ENCODE peak calls at places on chromosomes 6 and 20, in five cellular contexts. L is tibial nerve, T is ovary, F is GM12878, O is stomach. D is an unnamed sample.

GRCh38 chr6:140445474-140446004 is 1071.1 kb upstream of the CITED2 start:
- DNase-seq in F (no peak), O (no peak), L (no peak), T (no peak), D (peak; percentile 1)

GRCh38 chr6:63529498-63529897 is 42.8 kb upstream of the LOC128125822 start:
- DNase-seq in O (no peak), F (no peak), T (no peak), L (no peak), D (no peak)

GRCh38 chr20:25025091-25025861 is 32.7 kb downstream of the ACSS1 start:
- DNase-seq in F (no peak), O (peak; percentile 23), T (no peak), L (no peak), D (no peak)

GRCh38 chr6:108739496-108740330 is 108.5 kb upstream of the ARMC2 start:
- DNase-seq in F (no peak), T (no peak), O (peak; percentile 48), L (no peak), D (no peak)

GRCh38 chr6:16683524-16684194 is 77.6 kb downstream of the ATXN1 start:
- DNase-seq in T (peak; percentile 38), O (no peak), L (peak; percentile 48), F (no peak), D (no peak)

GRCh38 chr20:64145458-64146300 is 18.6 kb upstream of the MYT1 start:
- DNase-seq in F (no peak), T (no peak), O (no peak), L (no peak), D (no peak)

GRCh38 chr6:53282741-53283140 is 66.0 kb downstream of the ELOVL5 start:
- DNase-seq in T (no peak), L (no peak), O (no peak), F (no peak), D (no peak)

GRCh38 chr20:60764328-60764727 is 487.7 kb upstream of the CDH4 start:
- DNase-seq in L (no peak), O (no peak), T (no peak), F (no peak), D (no peak)

GRCh38 chr6:110534731-110535164 is 58.3 kb upstream of the SLC22A16 start:
- DNase-seq in F (no peak), O (no peak), T (no peak), L (peak; percentile 41), D (peak; percentile 6)

GRCh38 chr6:68572525-68572924 is 62.6 kb upstream of the ADGRB3 start:
- DNase-seq in O (no peak), L (no peak), F (peak; percentile 3), T (no peak), D (peak; percentile 16)

GRCh38 chr6:80482056-80482455 is 375.6 kb downstream of the BCKDHB start:
- DNase-seq in L (no peak), F (no peak), O (no peak), T (no peak), D (no peak)

GRCh38 chr6:32609731-32610640 is 20.3 kb upstream of the HLA-DRB1 start:
- DNase-seq in F (peak; percentile 100), T (no peak), O (no peak), L (peak; percentile 19), D (peak; percentile 28)

GRCh38 chr6:143195349-143195845 is 134.7 kb downstream of the AIG1 start:
- DNase-seq in L (no peak), F (no peak), O (no peak), T (peak; percentile 59), D (no peak)

GRCh38 chr6:41789937-41790502 is 2.5 kb downstream of the TOMM6 start:
- DNase-seq in O (no peak), L (no peak), F (no peak), T (no peak), D (no peak)

GRCh38 chr6:170420264-170420663 is 113.7 kb downstream of the FAM120B start:
- DNase-seq in T (no peak), L (no peak), O (no peak), F (no peak), D (no peak)

GRCh38 chr6:150705392-150705791 is 105.7 kb downstream of the PLEKHG1 start:
- DNase-seq in F (no peak), L (no peak), O (no peak), T (no peak), D (no peak)

GRCh38 chr6:45946352-45946751 is 69.3 kb downstream of the CLIC5 start:
- DNase-seq in L (peak; percentile 50), O (no peak), T (peak; percentile 42), F (no peak), D (no peak)

GRCh38 chr6:36969240-36969691 is 14.7 kb downstream of the PI16 start:
- DNase-seq in O (peak; percentile 71), F (no peak), L (no peak), T (no peak), D (no peak)

GRCh38 chr6:3389390-3390167 is 67.3 kb downstream of the SLC22A23 start:
- DNase-seq in F (no peak), O (no peak), T (peak; percentile 45), L (peak; percentile 62), D (no peak)

GRCh38 chr6:89067796-89068195 is 12.8 kb upstream of the PNRC1 start:
- DNase-seq in O (no peak), T (no peak), L (no peak), F (no peak), D (no peak)

GRCh38 chr6:101275251-101275650 is 118.3 kb upstream of the GRIK2 start:
- DNase-seq in L (no peak), F (no peak), O (no peak), T (no peak), D (no peak)

GRCh38 chr20:57313230-57313629 is 16.4 kb upstream of the SPO11 start:
- DNase-seq in L (no peak), T (no peak), F (no peak), O (no peak), D (no peak)

GRCh38 chr6:166692723-166693302 is 65.8 kb upstream of the RPS6KA2 start:
- DNase-seq in L (no peak), F (no peak), O (no peak), T (no peak), D (no peak)

GRCh38 chr6:31479151-31479932 is 18.6 kb upstream of the MICB start:
- DNase-seq in L (no peak), O (no peak), T (no peak), F (no peak), D (no peak)

GRCh38 chr6:4287811-4288244 is 152.5 kb upstream of the ECI2 start:
- DNase-seq in L (no peak), O (no peak), T (no peak), F (no peak), D (no peak)

GRCh38 chr6:127420558-127420957 is 38.6 kb downstream of the KIAA0408 start:
- DNase-seq in L (peak; percentile 41), O (peak; percentile 63), F (peak; percentile 74), T (peak; percentile 57), D (peak; percentile 37)

GRCh38 chr20:49485563-49485962 is 3.1 kb upstream of the KCNB1 start:
- DNase-seq in F (no peak), T (no peak), L (no peak), O (no peak), D (no peak)

GRCh38 chr6:53581161-53581560 is 36.3 kb upstream of the GCLC start:
- DNase-seq in T (no peak), F (no peak), O (no peak), L (no peak), D (peak; percentile 11)

GRCh38 chr6:36612101-36612625 is 18.0 kb downstream of the SRSF3 start:
- DNase-seq in F (no peak), T (no peak), L (no peak), O (no peak), D (no peak)

GRCh38 chr6:161411265-161411944 is 137.5 kb upstream of the AGPAT4 start:
- DNase-seq in T (no peak), L (no peak), F (no peak), O (no peak), D (no peak)

GRCh38 chr6:37555040-37555781 is 55.5 kb upstream of the CCDC167 start:
- DNase-seq in T (no peak), O (no peak), L (no peak), F (peak; percentile 71), D (no peak)

GRCh38 chr6:130473886-130474285 is 108.1 kb downstream of the TMEM200A start:
- DNase-seq in T (no peak), L (no peak), O (no peak), F (no peak), D (peak; percentile 26)

GRCh38 chr20:19292254-19292653 is 79.8 kb downstream of the SLC24A3 start:
- DNase-seq in F (no peak), T (no peak), O (no peak), L (no peak), D (no peak)

GRCh38 chr20:62236674-62236996 is 1.7 kb upstream of the OSBPL2 start:
- DNase-seq in F (no peak), O (no peak), T (no peak), L (no peak), D (no peak)

GRCh38 chr20:62239278-62239879 is 1.1 kb downstream of the OSBPL2 start:
- DNase-seq in T (no peak), O (no peak), L (no peak), F (no peak), D (no peak)

GRCh38 chr20:62238569-62239277 is 402 bp downstream of the OSBPL2 start:
- DNase-seq in L (no peak), F (no peak), O (peak; percentile 41), T (no peak), D (peak; percentile 40)

GRCh38 chr20:62236997-62237771 is 1.1 kb upstream of the OSBPL2 start:
- DNase-seq in L (no peak), T (no peak), F (no peak), O (no peak), D (no peak)

GRCh38 chr20:62237772-62238568 is at the start of gene OSBPL2:
- DNase-seq in T (peak; percentile 99), F (peak; percentile 95), L (peak; percentile 99), O (peak; percentile 99), D (peak; percentile 100)
- TF ChIP-seq POLR2A in T (no peak), F (peak; percentile 67), L (peak; percentile 36), O (no peak), D (peak; percentile 47)

GRCh38 chr6:87251725-87252124 is 70.7 kb upstream of the SMIM8 start:
- DNase-seq in T (no peak), L (no peak), F (no peak), O (no peak), D (no peak)
- TF ChIP-seq POLR2A in T (no peak), L (no peak), F (no peak), O (no peak), D (no peak)

DNA sequence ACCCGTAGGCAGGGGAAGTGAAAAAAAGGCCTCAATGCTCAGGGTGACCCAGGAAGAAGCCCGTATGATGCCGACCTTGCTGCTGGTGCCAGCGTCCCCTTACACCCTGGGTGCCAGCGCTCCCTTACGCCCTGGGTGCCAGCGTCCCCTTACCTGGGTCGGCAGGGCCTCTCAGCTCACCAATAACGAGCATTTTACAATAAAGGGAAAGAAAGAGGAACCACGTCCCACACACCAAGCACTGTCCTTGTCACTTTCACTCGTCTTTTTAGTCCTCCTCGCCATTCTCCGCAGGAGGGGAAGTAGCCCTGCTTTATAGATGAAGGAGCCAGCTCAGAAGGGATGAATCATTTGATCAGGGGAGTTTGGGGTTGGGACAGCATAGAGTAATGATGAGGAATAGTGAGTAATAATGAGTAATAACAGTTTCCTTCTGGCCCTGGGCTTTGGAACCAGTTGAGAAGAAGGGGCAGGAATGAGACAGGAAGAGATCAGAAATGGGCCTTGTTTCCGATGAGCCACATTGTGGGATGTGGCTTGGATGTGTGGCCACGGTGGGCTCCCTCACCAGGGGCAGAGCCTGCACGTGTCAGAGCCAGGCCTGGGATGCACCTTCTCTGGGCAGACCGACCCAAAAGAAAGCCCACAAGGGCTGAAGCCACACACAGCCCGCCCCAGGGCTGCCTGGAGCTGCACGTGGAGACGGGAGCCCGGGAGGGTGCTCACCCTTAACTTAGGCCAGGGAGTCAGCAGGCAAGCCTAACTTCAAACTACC is 75.7 kb downstream of the SYNJ2 start:
- DNase-seq in L (no peak), T (no peak), F (no peak), O (no peak), D (peak; percentile 58)
- TF ChIP-seq POLR2A in L (no peak), T (no peak), F (no peak), O (no peak), D (no peak)

GRCh38 chr20:36605309-36606170 is at the start of gene RAB5IF:
- DNase-seq in L (peak; percentile 97), O (peak; percentile 100), T (peak; percentile 99), F (peak; percentile 99), D (peak; percentile 93)
- TF ChIP-seq POLR2A in L (peak; percentile 76), O (no peak), T (peak; percentile 23), F (peak; percentile 96), D (peak; percentile 89)

D was measured in H54.